ENCODE peak calls at places on chromosome 17, in nine cellular contexts. L is heart right ventricle, E is tibial nerve, P is cardiac muscle cell, Q is body of pancreas, Y is Peyer's patch, T is DND-41, M is thoracic aorta, J is IMR-90. Z is an unnamed sample. For H3K36me3, the result is how much of the 10 kb centered on the place peaks cover.

GRCh38 chr17:38428643-38429371 is 543 bp downstream of the ARHGAP23 start:
- DNase-seq in Q (peak), E (no peak), L (peak), M (no peak), P (no peak), T (peak), J (peak), Y (no peak), Z (peak)

GRCh38 chr17:45368661-45369060 is 51.8 kb upstream of the MAP3K14 start:
- DNase-seq in Y (no peak), P (no peak), T (no peak), M (no peak), J (peak), L (no peak), Q (no peak), E (no peak), Z (no peak)

GRCh38 chr17:75468779-75469373 is 12.4 kb downstream of the TMEM94 start:
- DNase-seq in Q (no peak), P (no peak), E (no peak), T (no peak), L (no peak), J (no peak), Y (no peak), M (no peak), Z (no peak)

GRCh38 chr17:2883544-2884203 is 87.4 kb downstream of the RAP1GAP2 start:
- DNase-seq in E (no peak), J (peak), P (no peak), Y (no peak), T (no peak), Q (peak), L (peak), M (no peak), Z (peak)

GRCh38 chr17:56804454-56804853 is 29.3 kb downstream of the C17orf67 start:
- DNase-seq in J (no peak), Q (no peak), M (no peak), T (no peak), P (no peak), E (no peak), Y (no peak), L (no peak), Z (no peak)

GRCh38 chr17:77836557-77837041 is 121.9 kb upstream of the TNRC6C start:
- DNase-seq in J (peak), L (no peak), Y (no peak), P (no peak), E (no peak), T (no peak), M (no peak), Q (peak), Z (no peak)

GRCh38 chr17:42378597-42379594 is 9.3 kb downstream of the STAT3 start:
- DNase-seq in P (no peak), J (peak), L (peak), E (no peak), T (peak), Q (peak), M (no peak), Y (no peak), Z (no peak)

GRCh38 chr17:39755550-39756375 is 18.0 kb downstream of the GRB7 start:
- DNase-seq in M (no peak), J (peak), T (peak), P (no peak), Q (no peak), L (no peak), Y (peak), E (no peak), Z (peak)

GRCh38 chr17:38742431-38743308 is 5.5 kb downstream of the PCGF2 start:
- DNase-seq in M (peak), Y (no peak), Q (peak), E (peak), J (peak), P (no peak), L (peak), T (no peak), Z (no peak)

GRCh38 chr17:75778861-75779249 is 5.8 kb upstream of the UNK start:
- DNase-seq in L (no peak), P (peak), T (no peak), Y (peak), E (no peak), Q (peak), J (peak), M (no peak), Z (no peak)

GRCh38 chr17:37327341-37328090 is 48.3 kb upstream of the C17orf78 start:
- DNase-seq in T (no peak), L (no peak), M (no peak), Y (no peak), E (no peak), Q (no peak), J (peak), P (no peak), Z (peak)

GRCh38 chr17:10217916-10218315 is 19.5 kb upstream of the GAS7 start:
- DNase-seq in P (no peak), M (no peak), J (peak), L (no peak), Q (no peak), Y (no peak), T (no peak), E (no peak), Z (no peak)

GRCh38 chr17:82670661-82671060 is 22.4 kb upstream of the WDR45B start:
- DNase-seq in L (no peak), E (no peak), Q (no peak), P (no peak), T (no peak), M (no peak), J (no peak), Y (no peak), Z (no peak)

GRCh38 chr17:53950207-53950857 is 127.6 kb downstream of the KIF2B start:
- DNase-seq in T (no peak), L (no peak), J (no peak), E (no peak), Q (no peak), P (peak), M (no peak), Y (no peak), Z (peak)

GRCh38 chr17:27256225-27257030 is 37.5 kb upstream of the WSB1 start:
- DNase-seq in J (peak), P (no peak), T (no peak), M (no peak), Q (no peak), Y (no peak), E (no peak), L (no peak), Z (no peak)

GRCh38 chr17:34499576-34499975 is 79.8 kb upstream of the TMEM132E start:
- DNase-seq in J (peak), M (no peak), Y (no peak), T (peak), Q (no peak), L (no peak), P (peak), E (no peak), Z (peak)

GRCh38 chr17:6914711-6915110 is 81.1 kb upstream of the ALOX12 start:
- DNase-seq in L (no peak), E (no peak), P (no peak), T (peak), Q (no peak), J (peak), M (no peak), Y (no peak), Z (no peak)

GRCh38 chr17:60102632-60103047 is 23.9 kb upstream of the HEATR6 start:
- DNase-seq in E (no peak), M (no peak), T (no peak), Q (no peak), J (peak), L (no peak), Y (peak), P (no peak), Z (peak)

GRCh38 chr17:77735341-77736206 is 222.9 kb upstream of the TNRC6C start:
- DNase-seq in E (no peak), P (peak), J (no peak), T (peak), Y (no peak), Q (no peak), M (peak), L (peak), Z (peak)

GRCh38 chr17:42289863-42290165 is 1.5 kb downstream of the STAT5A start:
- DNase-seq in L (no peak), Y (peak), T (no peak), M (no peak), J (no peak), Q (no peak), E (no peak), P (no peak), Z (no peak)

DNA sequence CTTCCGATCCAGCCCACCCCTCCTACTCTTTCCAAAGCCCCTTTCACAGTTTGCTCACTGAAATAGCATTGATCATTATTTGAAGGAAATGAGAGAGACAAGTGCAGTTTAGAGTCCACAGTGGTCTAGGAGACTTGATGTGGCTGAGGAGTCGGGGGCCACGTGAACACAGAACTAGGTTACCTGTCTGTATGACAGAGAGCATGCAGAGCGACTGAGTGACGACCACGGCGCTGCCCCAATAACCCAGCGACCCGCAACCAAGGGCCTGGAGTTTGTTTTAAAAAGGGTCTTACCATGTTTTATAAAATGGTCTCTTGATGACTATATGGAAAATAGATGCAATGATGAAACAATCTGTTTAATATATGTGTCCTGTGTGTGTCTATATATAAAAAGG is 39.5 kb downstream of the NDEL1 start:
- DNase-seq in P (no peak), T (no peak), Y (no peak), J (no peak), M (no peak), E (no peak), Q (no peak), L (no peak), Z (peak)
- H3K27ac ChIP-seq in P (peak), T (no peak), Y (no peak), J (no peak), M (peak), E (no peak), Q (no peak), L (no peak), Z (no peak)

GRCh38 chr17:57998234-57998746 is 8.8 kb downstream of the SRSF1 start:
- DNase-seq in J (no peak), M (no peak), T (no peak), E (no peak), P (no peak), Q (no peak), L (no peak), Y (no peak), Z (no peak)
- H3K36me3 ChIP-seq in J (under half), M (under half), T (under half), E (under half), P (under half), Q (under half), L (under half), Y (under half), Z (half or more)

GRCh38 chr17:49843774-49844350 is 4.0 kb downstream of the TAC4 start:
- DNase-seq in J (no peak), L (no peak), M (no peak), E (no peak), Q (no peak), Y (no peak), P (no peak), T (peak), Z (peak)
- TF ChIP-seq CTCF in J (peak), L (no peak), M (no peak), E (peak), Q (no peak), Y (no peak), P (peak), T (peak), Z (peak)

GRCh38 chr17:47982091-47982617 is 11.2 kb downstream of the CDK5RAP3 start:
- DNase-seq in P (no peak), Q (no peak), L (no peak), J (no peak), E (no peak), M (no peak), T (no peak), Y (no peak), Z (no peak)
- H3K27ac ChIP-seq in P (peak), Q (no peak), L (no peak), J (no peak), E (no peak), M (no peak), T (no peak), Y (no peak), Z (peak)

DNA sequence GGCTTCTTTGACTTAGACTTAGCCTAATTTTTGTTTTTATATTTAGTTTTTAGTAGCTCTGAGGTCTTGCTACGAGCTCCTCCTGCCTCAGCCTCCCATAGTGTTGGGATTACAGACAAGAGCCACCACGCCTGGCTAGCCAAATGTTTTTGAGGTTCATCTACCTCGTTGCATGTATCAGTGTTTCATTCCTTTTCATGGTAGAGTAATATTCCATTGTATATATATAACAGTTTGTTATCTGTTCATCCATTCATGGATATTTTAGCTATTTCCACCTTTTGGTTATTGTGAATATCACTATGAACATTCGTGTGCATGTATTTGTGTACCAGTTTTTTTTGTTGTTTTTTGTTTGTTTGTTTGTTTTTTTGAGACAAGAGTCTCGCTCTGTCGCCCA is 12.2 kb downstream of the NOL11 start:
- DNase-seq in Y (no peak), T (no peak), J (no peak), E (no peak), Q (no peak), M (no peak), L (no peak), P (no peak), Z (peak)
- H3K36me3 ChIP-seq in Y (under half), T (half or more), J (half or more), E (under half), Q (under half), M (under half), L (under half), P (half or more), Z (half or more)

GRCh38 chr17:63697341-63698286 is 2.3 kb downstream of the LIMD2 start:
- DNase-seq in E (no peak), T (peak), Y (peak), M (no peak), J (no peak), Q (peak), P (no peak), L (peak), Z (peak)
- TF ChIP-seq CTCF in E (peak), T (peak), Y (peak), M (peak), J (peak), Q (peak), P (peak), L (no peak), Z (peak)

DNA sequence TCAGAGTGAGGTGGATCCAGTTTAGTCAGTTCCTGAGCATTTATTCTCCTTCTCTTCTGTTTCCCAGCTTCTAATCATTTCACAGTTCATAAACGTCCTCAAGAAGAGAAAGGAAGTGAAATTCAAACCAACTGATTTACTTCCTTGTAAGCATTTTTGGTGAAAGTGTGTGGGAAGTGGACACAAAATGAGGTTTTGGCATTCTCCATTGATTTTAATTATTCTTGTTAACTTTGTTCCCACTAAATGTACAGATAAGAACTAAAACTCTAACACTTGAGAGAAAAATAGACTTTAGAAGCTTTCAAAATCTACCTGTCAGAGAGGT is 42.7 kb upstream of the CORO6 start:
- DNase-seq in J (no peak), L (no peak), T (no peak), E (no peak), M (no peak), Y (no peak), Q (no peak), P (no peak), Z (no peak)
- H3K27ac ChIP-seq in J (no peak), L (peak), T (no peak), E (no peak), M (no peak), Y (no peak), Q (no peak), P (peak), Z (no peak)